ENCODE peak calls at places on chromosomes 1 and 21, in nine cellular contexts. Z is fibroblast of the conjunctiva, L is nephron progenitor cell, W is NCI-H82, E is anterior cingulate cortex, P is HTR-8/SVneo, B is AG10803, A is T-helper 1 cell, T is OCI-M1. Y is an unnamed sample.

GRCh38 chr21:44793269-44794030 is 8.2 kb downstream of the UBE2G2 start:
- DNase-seq in Z (peak; percentile 34), L (peak; percentile 65), W (peak; percentile 76), E (peak; percentile 17), P (peak; percentile 84), B (peak; percentile 52), A (no peak), T (peak; percentile 86), Y (peak; percentile 91)

GRCh38 chr1:234260578-234260977 is 112.7 kb upstream of the COA6 start:
- DNase-seq in Z (no peak), L (no peak), W (no peak), E (no peak), P (no peak), B (no peak), A (no peak), T (no peak), Y (no peak)

GRCh38 chr1:65495137-65495536 is 74.7 kb downstream of the LEPR start:
- DNase-seq in Z (no peak), L (no peak), W (no peak), E (no peak), P (no peak), B (peak; percentile 77), A (no peak), T (no peak), Y (no peak)

GRCh38 chr1:182889997-182890396 is 50.9 kb downstream of the DHX9 start:
- DNase-seq in Z (no peak), L (no peak), W (peak; percentile 38), E (no peak), P (no peak), B (no peak), A (no peak), T (peak; percentile 52), Y (no peak)

GRCh38 chr1:30551603-30552002 is 171.8 kb downstream of the MATN1 start:
- DNase-seq in Z (no peak), L (no peak), W (no peak), E (no peak), P (no peak), B (no peak), A (no peak), T (no peak), Y (no peak)

GRCh38 chr1:8077120-8077573 is 51.0 kb upstream of the ERRFI1 start:
- DNase-seq in Z (peak; percentile 57), L (no peak), W (no peak), E (no peak), P (no peak), B (peak; percentile 90), A (no peak), T (peak; percentile 22), Y (peak; percentile 85)

GRCh38 chr1:93453911-93454310 is 6.0 kb downstream of the FNBP1L start:
- DNase-seq in Z (no peak), L (no peak), W (no peak), E (no peak), P (no peak), B (no peak), A (no peak), T (no peak), Y (no peak)

GRCh38 chr1:41661428-41662060 is 177.1 kb upstream of the EDN2 start:
- DNase-seq in Z (no peak), L (no peak), W (peak; percentile 50), E (no peak), P (no peak), B (no peak), A (no peak), T (no peak), Y (peak; percentile 45)

GRCh38 chr1:197841158-197841557 is 61.3 kb upstream of the C1orf53 start:
- DNase-seq in Z (no peak), L (no peak), W (no peak), E (no peak), P (no peak), B (no peak), A (no peak), T (no peak), Y (no peak)

GRCh38 chr1:55212349-55213028 is 2.7 kb downstream of the USP24 start:
- DNase-seq in Z (no peak), L (no peak), W (no peak), E (no peak), P (no peak), B (no peak), A (no peak), T (peak; percentile 73), Y (no peak)

GRCh38 chr1:186511761-186512637 is 51.1 kb upstream of the PDC start:
- DNase-seq in Z (no peak), L (no peak), W (no peak), E (no peak), P (no peak), B (no peak), A (no peak), T (peak; percentile 87), Y (no peak)

GRCh38 chr1:161781995-161782394 is 15.9 kb downstream of the ATF6 start:
- DNase-seq in Z (no peak), L (no peak), W (no peak), E (no peak), P (no peak), B (peak; percentile 68), A (no peak), T (no peak), Y (peak; percentile 43)

GRCh38 chr1:108560143-108560429 is 186 bp downstream of the EEIG2 start:
- DNase-seq in Z (no peak), L (no peak), W (no peak), E (no peak), P (no peak), B (no peak), A (no peak), T (no peak), Y (no peak)

GRCh38 chr1:41175546-41175945 is 66.6 kb downstream of the SCMH1 start:
- DNase-seq in Z (no peak), L (no peak), W (no peak), E (no peak), P (no peak), B (no peak), A (no peak), T (no peak), Y (no peak)

GRCh38 chr1:205913451-205914204 is 29.6 kb downstream of the SLC26A9 start:
- DNase-seq in Z (peak; percentile 20), L (no peak), W (no peak), E (no peak), P (no peak), B (peak; percentile 72), A (no peak), T (no peak), Y (peak; percentile 28)

GRCh38 chr21:17454315-17455027 is 58.4 kb upstream of the CXADR start:
- DNase-seq in Z (peak; percentile 86), L (peak; percentile 79), W (peak; percentile 99), E (peak; percentile 67), P (peak; percentile 54), B (peak; percentile 86), A (no peak), T (peak; percentile 96), Y (peak; percentile 54)

GRCh38 chr21:39834543-39834942 is 32.7 kb upstream of the PCP4 start:
- DNase-seq in Z (no peak), L (no peak), W (no peak), E (no peak), P (no peak), B (no peak), A (no peak), T (no peak), Y (no peak)

GRCh38 chr1:46117810-46118494 is 14.5 kb downstream of the PIK3R3 start:
- DNase-seq in Z (no peak), L (no peak), W (no peak), E (no peak), P (no peak), B (no peak), A (no peak), T (no peak), Y (no peak)

GRCh38 chr1:10903421-10903820 is 107.0 kb upstream of the CASZ1 start:
- DNase-seq in Z (no peak), L (no peak), W (no peak), E (no peak), P (no peak), B (no peak), A (no peak), T (no peak), Y (no peak)

GRCh38 chr1:53250325-53250724 is 12.0 kb upstream of the MAGOH start:
- DNase-seq in Z (no peak), L (no peak), W (no peak), E (no peak), P (no peak), B (no peak), A (no peak), T (no peak), Y (no peak)

GRCh38 chr1:107626075-107626796 is 338.7 kb downstream of the VAV3 start:
- DNase-seq in Z (no peak), L (no peak), W (no peak), E (no peak), P (no peak), B (peak; percentile 66), A (no peak), T (no peak), Y (peak; percentile 30)

GRCh38 chr1:34149501-34149900 is 15.5 kb downstream of the CSMD2 start:
- DNase-seq in Z (no peak), L (no peak), W (peak; percentile 98), E (no peak), P (no peak), B (no peak), A (no peak), T (no peak), Y (no peak)

GRCh38 chr1:116720406-116721071 is 33.7 kb upstream of the CD2 start:
- DNase-seq in Z (no peak), L (no peak), W (no peak), E (no peak), P (no peak), B (no peak), A (no peak), T (no peak), Y (no peak)

Y was measured in AG20443.